ENCODE peak calls at places on chromosomes 11 and 22, in four cellular contexts. G is K562, U is HepG2, H is GM12878. B is an unnamed sample.
A peak's percentile ranks its signal among the peaks of the same experiment; 100 is the strongest.

GRCh38 chr22:31345331-31346254 is 553 bp downstream of the PATZ1 start:
- DNase-seq in G (peak; percentile 91), U (peak; percentile 70), H (peak; percentile 39), B (peak; percentile 62)

GRCh38 chr11:37286890-37287289 is 688.9 kb upstream of the RAG2 start:
- DNase-seq in G (no peak), U (no peak), H (no peak), B (no peak)

GRCh38 chr11:40125054-40125453 is 1334.4 kb downstream of the LRRC4C start:
- DNase-seq in G (no peak), U (no peak), H (no peak), B (no peak)

GRCh38 chr22:45150139-45150538 is 13.6 kb upstream of the NUP50 start:
- DNase-seq in G (no peak), U (no peak), H (no peak), B (no peak)

GRCh38 chr11:57379732-57380131 is 1.2 kb downstream of the PRG3 start:
- DNase-seq in G (no peak), U (no peak), H (no peak), B (no peak)

GRCh38 chr11:111604392-111605009 is 2.3 kb downstream of the SIK2 start:
- DNase-seq in G (peak; percentile 51), U (peak; percentile 61), H (peak; percentile 23), B (peak; percentile 29)

GRCh38 chr11:103499710-103500340 is 390.6 kb downstream of the DYNC2H1 start:
- DNase-seq in G (no peak), U (no peak), H (no peak), B (no peak)

GRCh38 chr11:119229736-119230135 is 23.6 kb downstream of the CBL start:
- DNase-seq in G (no peak), U (no peak), H (no peak), B (no peak)

GRCh38 chr11:65487467-65488272 is 11.2 kb upstream of the MALAT1 start:
- DNase-seq in G (peak; percentile 90), U (peak; percentile 99), H (no peak), B (peak; percentile 100)

GRCh38 chr11:69360606-69361005 is 66.7 kb downstream of the MYEOV start:
- DNase-seq in G (no peak), U (no peak), H (no peak), B (no peak)

GRCh38 chr22:33923660-33924246 is 3.5 kb upstream of the LARGE1 start:
- DNase-seq in G (peak; percentile 28), U (peak; percentile 67), H (no peak), B (peak; percentile 74)

GRCh38 chr11:65743928-65744698 is 23.5 kb upstream of the RNASEH2C start:
- DNase-seq in G (peak; percentile 60), U (peak; percentile 82), H (no peak), B (peak; percentile 76)

GRCh38 chr22:50479686-50480085 is 1.7 kb upstream of the ADM2 start:
- DNase-seq in G (no peak), U (no peak), H (no peak), B (no peak)

GRCh38 chr11:58762284-58763119 is 30.8 kb upstream of the GLYAT start:
- DNase-seq in G (no peak), U (peak; percentile 96), H (no peak), B (no peak)

GRCh38 chr11:83508804-83509203 is 222.6 kb upstream of the CCDC90B start:
- DNase-seq in G (no peak), U (peak; percentile 78), H (no peak), B (no peak)

GRCh38 chr22:47367107-47367690 is 604.7 kb downstream of the TBC1D22A start:
- DNase-seq in G (no peak), U (no peak), H (no peak), B (no peak)

GRCh38 chr22:25403752-25404471 is 160.6 kb upstream of the GRK3 start:
- DNase-seq in G (peak; percentile 47), U (peak; percentile 15), H (no peak), B (no peak)

GRCh38 chr11:66112640-66113098 is 42.6 kb downstream of the PACS1 start:
- DNase-seq in G (no peak), U (no peak), H (no peak), B (no peak)

GRCh38 chr11:75668508-75669297 is at the start of gene MAP6:
- DNase-seq in G (no peak), U (no peak), H (no peak), B (peak; percentile 21)

GRCh38 chr11:7613394-7613720 is 59.9 kb downstream of the CYB5R2 start:
- DNase-seq in G (no peak), U (peak; percentile 56), H (no peak), B (no peak)

GRCh38 chr22:50564289-50564688 is 1.6 kb upstream of the SYCE3 start:
- DNase-seq in G (no peak), U (no peak), H (no peak), B (no peak)

GRCh38 chr22:39313258-39314001 is 6.0 kb downstream of the RPL3 start:
- DNase-seq in G (no peak), U (no peak), H (no peak), B (no peak)

GRCh38 chr22:49009359-49010063 is 818.2 kb downstream of the BRD1 start:
- DNase-seq in G (no peak), U (no peak), H (no peak), B (no peak)

GRCh38 chr11:1659478-1659877 is 29.9 kb downstream of the KRTAP5-5 start:
- DNase-seq in G (no peak), U (no peak), H (no peak), B (no peak)

GRCh38 chr11:78855146-78855545 is 280.5 kb upstream of the NARS2 start:
- DNase-seq in G (no peak), U (no peak), H (no peak), B (no peak)

GRCh38 chr11:102293873-102294601 is 23.2 kb upstream of the BIRC3 start:
- DNase-seq in G (peak; percentile 33), U (peak; percentile 54), H (no peak), B (no peak)

GRCh38 chr11:1516273-1517067 is 29.9 kb upstream of the MOB2 start:
- DNase-seq in G (no peak), U (no peak), H (no peak), B (no peak)

GRCh38 chr11:102666331-102666957 is 39.1 kb downstream of the MMP27 start:
- DNase-seq in G (peak; percentile 49), U (peak; percentile 46), H (no peak), B (peak; percentile 13)

GRCh38 chr11:96760306-96760705 is 370.5 kb downstream of the JRKL start:
- DNase-seq in G (no peak), U (no peak), H (no peak), B (no peak)

GRCh38 chr11:373716-374551 is 4.6 kb downstream of the B4GALNT4 start:
- DNase-seq in G (no peak), U (peak; percentile 91), H (no peak), B (no peak)

GRCh38 chr11:120571476-120571875 is 59.9 kb downstream of the GRIK4 start:
- DNase-seq in G (no peak), U (no peak), H (no peak), B (no peak)

GRCh38 chr11:38476808-38477565 is 1879.0 kb upstream of the RAG2 start:
- DNase-seq in G (no peak), U (no peak), H (no peak), B (no peak)

GRCh38 chr11:34644669-34645406 is 23.9 kb downstream of the EHF start:
- DNase-seq in G (no peak), U (no peak), H (no peak), B (peak; percentile 24)

GRCh38 chr11:83249972-83250593 is 36.1 kb downstream of the CCDC90B start:
- DNase-seq in G (peak; percentile 52), U (peak; percentile 24), H (no peak), B (peak; percentile 58)

GRCh38 chr11:69127091-69127850 is 28.5 kb upstream of the SMIM38 start:
- DNase-seq in G (no peak), U (no peak), H (no peak), B (no peak)

GRCh38 chr22:22109693-22110466 is 127.3 kb upstream of the TOP3B start:
- DNase-seq in G (peak; percentile 89), U (no peak), H (no peak), B (no peak)

GRCh38 chr11:17772704-17773600 is 38.4 kb downstream of the KCNC1 start:
- DNase-seq in G (no peak), U (no peak), H (no peak), B (no peak)

GRCh38 chr11:17771841-17772401 is 37.3 kb downstream of the KCNC1 start:
- DNase-seq in G (no peak), U (no peak), H (no peak), B (no peak)

GRCh38 chr11:17770048-17770652 is 35.6 kb downstream of the KCNC1 start:
- DNase-seq in G (peak; percentile 60), U (peak; percentile 91), H (no peak), B (peak; percentile 15)

GRCh38 chr11:17770917-17771316 is 36.3 kb downstream of the KCNC1 start:
- DNase-seq in G (no peak), U (no peak), H (no peak), B (no peak)

GRCh38 chr11:17771415-17771814 is 36.8 kb downstream of the KCNC1 start:
- DNase-seq in G (no peak), U (no peak), H (no peak), B (no peak)
- TF ChIP-seq POLR2AphosphoS2 in G (no peak), U (no peak), H (no peak), B (no peak)

GRCh38 chr11:95230054-95231034 is 658 bp downstream of the SESN3 start:
- DNase-seq in G (peak; percentile 14), U (no peak), H (no peak), B (no peak)
- TF ChIP-seq POLR2AphosphoS2 in G (no peak), U (no peak), H (no peak), B (no peak)

GRCh38 chr22:24091551-24092420 is 80.7 kb downstream of the CABIN1 start:
- DNase-seq in G (peak; percentile 74), U (no peak), H (no peak), B (no peak)
- TF ChIP-seq POLR2AphosphoS2 in G (no peak), U (no peak), H (no peak), B (no peak)

DNA sequence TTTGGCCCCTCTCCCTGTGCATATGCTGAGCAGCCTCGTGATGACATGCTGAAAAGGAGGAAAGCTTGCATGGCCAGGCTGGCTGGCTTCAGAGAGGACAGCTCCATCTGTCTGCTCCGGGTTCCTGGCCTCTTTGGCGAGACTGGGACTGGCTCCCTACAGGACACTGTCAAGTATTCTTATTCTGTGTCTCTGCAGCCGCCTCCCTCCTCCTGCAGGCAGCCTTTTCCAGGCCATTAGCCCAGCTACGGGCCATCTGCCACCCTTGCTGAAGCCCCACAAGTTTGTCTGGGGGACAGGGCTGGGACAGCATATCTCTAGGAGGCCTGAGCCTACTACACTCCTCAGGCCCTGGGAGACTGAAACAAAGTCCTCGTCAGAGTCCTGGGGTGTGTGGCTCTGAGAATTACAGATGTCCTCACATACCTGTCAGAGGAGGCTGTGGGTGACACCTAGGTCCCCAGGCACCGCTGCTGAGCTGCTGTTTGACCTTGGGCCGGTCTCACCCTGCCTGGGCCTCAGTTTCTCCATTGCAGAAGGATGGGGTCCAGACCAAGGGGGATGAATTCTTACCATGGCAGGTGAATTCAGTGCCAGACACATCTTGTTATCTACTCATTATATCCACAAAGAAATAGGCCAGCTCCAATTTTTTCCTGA is 11.0 kb downstream of the MRGPRG start:
- DNase-seq in G (no peak), U (no peak), H (no peak), B (no peak)
- TF ChIP-seq POLR2AphosphoS2 in G (no peak), U (no peak), H (no peak), B (no peak)

B was measured in A549.